ENCODE peak calls at places on chromosomes 5 and 9, in seven cellular contexts. N, E, Q, K, X, S and Y are unnamed samples.
A peak's percentile ranks its signal among the peaks of the same experiment; 100 is the strongest.

GRCh38 chr5:170265527-170265926 is 32.0 kb downstream of the LCP2 start:
- DNase-seq in E (peak; percentile 50), Q (peak; percentile 23), X (peak; percentile 38), S (no peak), N (peak; percentile 39), K (peak; percentile 60), Y (no peak)

GRCh38 chr9:116417464-116417863 is 263.9 kb downstream of the PAPPA start:
- DNase-seq in S (no peak), K (no peak), X (no peak), Q (no peak), E (no peak), N (no peak), Y (no peak)

GRCh38 chr9:89006308-89006707 is 15.0 kb downstream of the S1PR3 start:
- DNase-seq in N (no peak), Q (no peak), K (peak; percentile 4), E (peak; percentile 58), X (no peak), S (no peak), Y (no peak)

GRCh38 chr5:157326440-157327023 is 60.6 kb downstream of the CYFIP2 start:
- DNase-seq in E (no peak), K (no peak), X (no peak), N (no peak), Q (no peak), S (no peak), Y (no peak)

GRCh38 chr5:170450041-170450660 is 53.7 kb upstream of the KCNIP1 start:
- DNase-seq in N (no peak), X (peak; percentile 31), E (no peak), S (no peak), Q (no peak), K (no peak), Y (no peak)

GRCh38 chr5:122704247-122705036 is 70.4 kb upstream of the SNX2 start:
- DNase-seq in Q (no peak), X (no peak), E (peak; percentile 81), N (peak; percentile 64), K (no peak), S (no peak), Y (no peak)

GRCh38 chr9:124661184-124661755 is 109.8 kb downstream of the NR6A1 start:
- DNase-seq in X (no peak), E (no peak), K (no peak), N (peak; percentile 33), S (no peak), Q (no peak), Y (no peak)

GRCh38 chr5:141681295-141681694 is 735 bp downstream of the ARAP3 start:
- DNase-seq in X (no peak), N (no peak), Q (no peak), E (no peak), K (no peak), S (no peak), Y (no peak)

GRCh38 chr5:64569880-64570279 is 64.1 kb downstream of the RGS7BP start:
- DNase-seq in K (no peak), N (no peak), E (no peak), S (no peak), Q (no peak), X (no peak), Y (no peak)

GRCh38 chr5:139368613-139369012 is 14.5 kb downstream of the SLC23A1 start:
- DNase-seq in N (no peak), Q (no peak), S (no peak), X (no peak), K (no peak), E (peak; percentile 28), Y (no peak)

GRCh38 chr9:124759327-124759726 is 11.8 kb downstream of the NR6A1 start:
- DNase-seq in Q (no peak), K (no peak), X (no peak), N (no peak), S (no peak), E (no peak), Y (no peak)

GRCh38 chr5:40909233-40909632 is at the start of gene C7:
- DNase-seq in Q (no peak), S (no peak), N (no peak), K (no peak), E (peak; percentile 93), X (no peak), Y (no peak)

GRCh38 chr5:149550267-149550582 is 1.0 kb downstream of the CSNK1A1 start:
- DNase-seq in S (no peak), N (no peak), X (no peak), E (peak; percentile 71), Q (no peak), K (peak; percentile 17), Y (no peak)

GRCh38 chr5:91266184-91266705 is 116.9 kb downstream of the ARRDC3 start:
- DNase-seq in E (peak; percentile 60), S (no peak), X (no peak), Q (no peak), K (no peak), N (no peak), Y (no peak)
- TF ChIP-seq CTCF in E (no peak), S (no peak), X (peak; percentile 36), Q (peak; percentile 55), K (peak; percentile 10), N (no peak), Y (no peak)

GRCh38 chr5:910769-911160 is 18.1 kb downstream of the TRIP13 start:
- DNase-seq in Q (no peak), X (no peak), N (no peak), S (no peak), K (no peak), E (no peak), Y (no peak)

GRCh38 chr5:911601-912000 is 18.9 kb downstream of the TRIP13 start:
- DNase-seq in E (peak; percentile 72), N (no peak), S (no peak), Q (no peak), X (no peak), K (no peak), Y (no peak)

GRCh38 chr5:914174-914573 is 21.5 kb downstream of the TRIP13 start:
- DNase-seq in E (no peak), Q (no peak), S (no peak), X (no peak), N (no peak), K (no peak), Y (no peak)

GRCh38 chr5:914612-915011 is 21.9 kb downstream of the TRIP13 start:
- DNase-seq in E (no peak), N (no peak), X (no peak), S (no peak), Q (no peak), K (no peak), Y (no peak)

DNA sequence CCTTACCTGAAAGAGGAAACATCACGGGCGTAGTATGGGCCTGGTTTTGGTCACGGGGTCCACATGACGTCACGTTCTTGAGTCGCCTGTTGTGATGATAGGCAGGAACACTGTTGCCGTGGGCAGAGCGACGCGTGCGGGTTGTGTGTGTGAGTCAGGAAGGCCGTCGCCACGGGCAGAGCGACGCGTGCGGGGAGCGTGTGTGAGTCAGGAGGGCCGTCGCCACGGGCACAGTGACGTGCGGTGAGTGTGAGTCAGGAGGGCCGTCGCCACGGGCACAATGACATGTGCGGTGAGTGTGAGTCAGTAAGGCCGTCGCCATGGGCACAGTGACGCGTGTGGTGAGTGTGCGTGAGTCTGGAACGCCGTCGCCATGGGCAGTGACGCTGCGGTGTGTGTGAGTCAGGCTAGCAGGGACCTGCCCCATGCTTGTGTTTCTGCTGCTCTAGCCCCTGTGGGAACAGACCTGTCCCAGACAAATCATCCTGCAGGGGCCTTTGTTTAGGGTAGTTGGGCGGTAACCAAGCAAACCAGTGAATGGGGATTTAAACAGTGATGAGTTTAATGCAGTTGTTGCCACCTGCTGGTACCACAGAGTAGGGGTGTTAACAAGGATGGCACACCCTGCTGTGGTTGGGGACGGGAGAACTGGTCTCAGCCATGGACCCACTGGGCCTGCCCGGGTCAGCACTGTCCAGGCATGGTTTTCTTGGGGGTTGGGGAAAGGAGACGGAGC is 19.8 kb downstream of the TRIP13 start:
- DNase-seq in X (no peak), S (no peak), Q (peak; percentile 76), N (peak; percentile 84), K (no peak), E (peak; percentile 89), Y (no peak)
- TF ChIP-seq CTCF in X (no peak), S (no peak), Q (no peak), N (peak; percentile 55), K (no peak), E (peak; percentile 32), Y (peak; percentile 7)

GRCh38 chr9:127545196-127546124 is 66.6 kb upstream of the STXBP1 start:
- DNase-seq in E (peak; percentile 81), S (peak; percentile 89), X (no peak), Q (no peak), K (no peak), N (peak; percentile 42), Y (no peak)
- TF ChIP-seq CTCF in E (no peak), S (peak; percentile 9), X (no peak), Q (no peak), K (peak; percentile 19), N (no peak), Y (no peak)

GRCh38 chr5:124398471-124398870 is 348.0 kb downstream of the ZNF608 start:
- DNase-seq in X (no peak), S (no peak), Q (no peak), N (no peak), E (no peak), K (no peak), Y (no peak)
- TF ChIP-seq CTCF in X (no peak), S (no peak), Q (no peak), N (no peak), E (no peak), K (no peak), Y (no peak)

GRCh38 chr9:2992427-2992826 is 148.5 kb upstream of the PUM3 start:
- DNase-seq in X (no peak), E (no peak), K (no peak), Q (no peak), N (no peak), S (no peak), Y (no peak)

GRCh38 chr9:2987679-2988078 is 143.8 kb upstream of the PUM3 start:
- DNase-seq in E (no peak), S (no peak), Q (no peak), X (no peak), K (no peak), N (no peak), Y (no peak)

GRCh38 chr9:2985343-2985742 is 141.4 kb upstream of the PUM3 start:
- DNase-seq in S (no peak), K (no peak), X (no peak), Q (no peak), N (no peak), E (no peak), Y (no peak)

GRCh38 chr9:2991292-2991691 is 147.4 kb upstream of the PUM3 start:
- DNase-seq in X (no peak), K (no peak), Q (no peak), N (no peak), S (no peak), E (no peak), Y (no peak)
- TF ChIP-seq CTCF in X (no peak), K (no peak), Q (no peak), N (peak; percentile 24), S (no peak), E (peak; percentile 14), Y (peak; percentile 8)